ENCODE peak calls at places on chromosomes 2 and 18, in six cellular contexts. C is nephron progenitor cell, G is lower lobe of right lung, B is fibroblast of mammary gland, H is Peyer's patch, O is epithelial cell of proximal tubule. F is an unnamed sample.
A peak's percentile ranks its signal among the peaks of the same experiment; 100 is the strongest.

GRCh38 chr2:217103752-217104540 is 244.1 kb upstream of the TNP1 start:
- DNase-seq in C (no peak), G (no peak), B (peak; percentile 41), H (no peak), O (peak; percentile 75), F (no peak)

GRCh38 chr2:231369580-231370428 is 25.7 kb upstream of the B3GNT7 start:
- DNase-seq in C (no peak), G (peak; percentile 50), B (no peak), H (no peak), O (no peak), F (no peak)

GRCh38 chr2:235360446-235360845 is 133.4 kb upstream of the AGAP1 start:
- DNase-seq in C (no peak), G (no peak), B (no peak), H (no peak), O (no peak), F (no peak)

GRCh38 chr2:225337183-225337582 is 62.3 kb upstream of the NYAP2 start:
- DNase-seq in C (no peak), G (no peak), B (peak; percentile 18), H (no peak), O (peak; percentile 38), F (no peak)

GRCh38 chr2:230230087-230230486 is 4.6 kb downstream of the SP140 start:
- DNase-seq in C (no peak), G (no peak), B (peak; percentile 70), H (no peak), O (peak; percentile 88), F (no peak)

GRCh38 chr18:65091737-65092329 is 659.0 kb upstream of the CDH7 start:
- DNase-seq in C (peak; percentile 13), G (no peak), B (peak; percentile 2), H (no peak), O (peak; percentile 3), F (no peak)

GRCh38 chr2:195498839-195499490 is 158.1 kb upstream of the SLC39A10 start:
- DNase-seq in C (no peak), G (no peak), B (peak; percentile 53), H (no peak), O (no peak), F (no peak)

GRCh38 chr2:229071292-229071976 is 199.7 kb downstream of the PID1 start:
- DNase-seq in C (no peak), G (no peak), B (peak; percentile 10), H (no peak), O (no peak), F (no peak)

GRCh38 chr2:63817382-63817781 is 24.3 kb upstream of the UGP2 start:
- DNase-seq in C (no peak), G (no peak), B (no peak), H (no peak), O (no peak), F (no peak)

GRCh38 chr18:73118121-73118816 is 250.5 kb upstream of the NETO1 start:
- DNase-seq in C (no peak), G (no peak), B (peak; percentile 59), H (no peak), O (no peak), F (no peak)

GRCh38 chr2:161576421-161576820 is 47.8 kb upstream of the SLC4A10 start:
- DNase-seq in C (peak; percentile 7), G (no peak), B (peak; percentile 2), H (no peak), O (no peak), F (no peak)

GRCh38 chr2:205323929-205324328 is 358.4 kb upstream of the NRP2 start:
- DNase-seq in C (no peak), G (no peak), B (peak; percentile 23), H (no peak), O (no peak), F (no peak)

GRCh38 chr18:10838594-10838993 is 310.8 kb downstream of the PIEZO2 start:
- DNase-seq in C (no peak), G (no peak), B (peak; percentile 8), H (no peak), O (no peak), F (no peak)

GRCh38 chr2:27954261-27954673 is 63.7 kb downstream of the BABAM2 start:
- DNase-seq in C (no peak), G (no peak), B (peak; percentile 66), H (no peak), O (no peak), F (no peak)

GRCh38 chr2:210523650-210524289 is 32.6 kb upstream of the CPS1 start:
- DNase-seq in C (no peak), G (no peak), B (no peak), H (no peak), O (no peak), F (no peak)

GRCh38 chr2:138948070-138948539 is 167.9 kb upstream of the NXPH2 start:
- DNase-seq in C (no peak), G (no peak), B (peak; percentile 97), H (no peak), O (peak; percentile 96), F (no peak)

GRCh38 chr2:103808814-103809213 is 1045.1 kb upstream of the POU3F3 start:
- DNase-seq in C (no peak), G (no peak), B (no peak), H (no peak), O (no peak), F (no peak)

GRCh38 chr2:148552675-148553331 is 91.7 kb upstream of the EPC2 start:
- DNase-seq in C (no peak), G (no peak), B (no peak), H (no peak), O (no peak), F (no peak)

GRCh38 chr2:36357506-36358316 is 2.1 kb downstream of the CRIM1 start:
- DNase-seq in C (peak; percentile 50), G (no peak), B (peak; percentile 80), H (no peak), O (no peak), F (no peak)

GRCh38 chr2:218733615-218734021 is 23.0 kb downstream of the TTLL4 start:
- DNase-seq in C (no peak), G (peak; percentile 66), B (peak; percentile 91), H (peak; percentile 16), O (peak; percentile 80), F (no peak)

GRCh38 chr18:23825978-23826405 is 136.7 kb downstream of the LAMA3 start:
- DNase-seq in C (no peak), G (no peak), B (peak; percentile 98), H (no peak), O (peak; percentile 98), F (no peak)

GRCh38 chr2:234251326-234252271 is 201.1 kb downstream of the SPP2 start:
- DNase-seq in C (no peak), G (no peak), B (peak; percentile 99), H (no peak), O (peak; percentile 99), F (no peak)

GRCh38 chr18:37578886-37579513 is 13.4 kb upstream of the CELF4 start:
- DNase-seq in C (no peak), G (no peak), B (peak; percentile 25), H (no peak), O (no peak), F (no peak)

GRCh38 chr18:72160504-72161445 is 383.4 kb downstream of the CBLN2 start:
- DNase-seq in C (no peak), G (no peak), B (peak; percentile 39), H (no peak), O (no peak), F (no peak)

GRCh38 chr2:144454466-144455287 is 65.2 kb downstream of the ZEB2 start:
- DNase-seq in C (no peak), G (no peak), B (peak; percentile 34), H (no peak), O (no peak), F (no peak)

GRCh38 chr2:65710356-65710755 is 278.0 kb upstream of the SPRED2 start:
- DNase-seq in C (no peak), G (no peak), B (no peak), H (no peak), O (no peak), F (no peak)

GRCh38 chr2:224405412-224405811 is 3.5 kb upstream of the FAM124B start:
- DNase-seq in C (no peak), G (no peak), B (no peak), H (no peak), O (no peak), F (no peak)

GRCh38 chr2:64904405-64905329 is 84.5 kb upstream of the SLC1A4 start:
- DNase-seq in C (no peak), G (peak; percentile 59), B (no peak), H (no peak), O (no peak), F (no peak)

GRCh38 chr18:22420649-22421048 is 2.9 kb upstream of the CTAGE1 start:
- DNase-seq in C (no peak), G (no peak), B (no peak), H (no peak), O (no peak), F (no peak)

GRCh38 chr2:44150473-44150872 is 18.2 kb upstream of the PPM1B start:
- DNase-seq in C (no peak), G (no peak), B (no peak), H (no peak), O (no peak), F (no peak)

GRCh38 chr2:217105733-217106649 is 246.1 kb upstream of the TNP1 start:
- DNase-seq in C (no peak), G (no peak), B (peak; percentile 83), H (no peak), O (peak; percentile 99), F (no peak)

GRCh38 chr2:57510704-57511103 is 535.9 kb upstream of the VRK2 start:
- DNase-seq in C (no peak), G (no peak), B (no peak), H (no peak), O (no peak), F (no peak)
- TF ChIP-seq CTCF in C (no peak), G (no peak), B (no peak), H (no peak), O (no peak), F (no peak)

GRCh38 chr2:68024450-68024849 is 38.4 kb downstream of the C1D start:
- DNase-seq in C (no peak), G (no peak), B (no peak), H (no peak), O (no peak), F (no peak)
- TF ChIP-seq CTCF in C (no peak), G (no peak), B (no peak), H (no peak), O (no peak), F (no peak)

GRCh38 chr2:47006374-47007220 is 91.0 kb upstream of the MCFD2 start:
- DNase-seq in C (no peak), G (no peak), B (no peak), H (no peak), O (no peak), F (no peak)
- TF ChIP-seq CTCF in C (no peak), G (no peak), B (no peak), H (no peak), O (peak; percentile 8), F (no peak)

DNA sequence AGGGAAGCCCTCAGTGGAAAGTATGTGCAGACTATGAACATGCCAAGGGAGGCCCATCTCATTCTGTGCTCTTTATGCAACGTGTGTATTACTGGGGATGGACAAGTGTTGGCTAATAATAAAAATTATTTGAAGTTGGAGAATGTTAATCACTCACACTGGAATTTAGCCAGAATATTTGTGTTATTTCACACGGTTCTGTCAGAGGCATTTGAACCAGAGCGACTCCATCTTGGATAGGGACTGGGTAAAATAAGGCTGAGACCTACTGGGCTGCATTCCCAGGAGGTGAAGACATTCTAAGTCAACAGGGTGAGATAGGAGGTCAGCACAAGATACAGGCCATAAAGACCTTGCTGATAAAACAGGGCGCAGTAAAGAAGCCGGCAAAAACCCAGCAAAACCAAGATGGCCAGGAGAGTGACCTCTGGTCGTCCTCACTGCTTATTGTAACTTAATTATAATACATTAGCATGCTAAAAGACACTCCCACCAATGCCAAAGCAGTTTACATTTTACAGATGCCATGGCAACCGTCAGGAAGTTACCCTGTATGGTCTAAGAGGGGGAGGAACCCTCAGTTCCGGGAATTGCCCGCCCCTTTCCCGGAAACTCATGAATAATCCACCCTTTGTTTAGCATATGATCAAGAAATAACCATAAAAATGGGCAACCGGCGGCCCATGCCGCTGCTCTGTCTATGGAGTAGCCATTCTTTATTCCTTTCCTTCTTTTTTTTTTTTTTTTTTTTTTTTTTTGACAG is 2.6 kb upstream of the FZD5 start:
- DNase-seq in C (no peak), G (no peak), B (peak; percentile 17), H (no peak), O (no peak), F (no peak)
- TF ChIP-seq CTCF in C (no peak), G (no peak), B (no peak), H (no peak), O (no peak), F (no peak)